ENCODE peak calls at places on chromosomes 11 and 22, in four cellular contexts. L is prostate gland, I is body of pancreas, H is H1. F is an unnamed sample.
A peak's percentile ranks its signal among the peaks of the same experiment; 100 is the strongest.

GRCh38 chr11:35236667-35237003 is 97.7 kb downstream of the CD44 start:
- DNase-seq in I (peak; percentile 18), H (no peak), L (no peak), F (no peak)

GRCh38 chr22:33188316-33188715 is 130.1 kb upstream of the SYN3 start:
- DNase-seq in L (no peak), H (no peak), I (no peak), F (no peak)

GRCh38 chr22:19086944-19087343 is 35.3 kb downstream of the DGCR2 start:
- DNase-seq in L (no peak), H (no peak), I (no peak), F (no peak)

GRCh38 chr11:112459001-112459400 is 198.3 kb upstream of the PLET1 start:
- DNase-seq in H (no peak), L (no peak), I (no peak), F (no peak)

GRCh38 chr11:116492600-116492999 is 280.2 kb downstream of the BUD13 start:
- DNase-seq in H (no peak), I (no peak), L (no peak), F (no peak)

GRCh38 chr11:111405551-111405950 is 26.5 kb upstream of the POU2AF1 start:
- DNase-seq in H (no peak), I (no peak), L (no peak), F (no peak)

GRCh38 chr11:12376259-12376971 is 956 bp upstream of the PARVA start:
- DNase-seq in L (no peak), H (no peak), I (peak; percentile 90), F (no peak)

GRCh38 chr11:69637601-69637955 is 3.4 kb upstream of the CCND1 start:
- DNase-seq in L (no peak), H (no peak), I (no peak), F (no peak)

GRCh38 chr11:83070044-83070877 is 1.4 kb downstream of the RAB30 start:
- DNase-seq in I (no peak), H (no peak), L (no peak), F (no peak)

GRCh38 chr22:45200862-45201511 is 37.3 kb downstream of the NUP50 start:
- DNase-seq in I (no peak), H (no peak), L (no peak), F (no peak)

GRCh38 chr11:65637794-65638317 is at the start of gene SIPA1:
- DNase-seq in I (peak; percentile 82), L (peak; percentile 52), H (peak; percentile 83), F (no peak)

GRCh38 chr11:65642014-65642671 is 4.2 kb downstream of the SIPA1 start:
- DNase-seq in I (no peak), L (no peak), H (no peak), F (no peak)

GRCh38 chr11:65641233-65642013 is 3.5 kb downstream of the SIPA1 start:
- DNase-seq in I (no peak), L (no peak), H (no peak), F (no peak)

GRCh38 chr11:65640483-65641207 is 2.7 kb downstream of the SIPA1 start:
- DNase-seq in H (no peak), L (no peak), I (peak; percentile 31), F (no peak)

DNA sequence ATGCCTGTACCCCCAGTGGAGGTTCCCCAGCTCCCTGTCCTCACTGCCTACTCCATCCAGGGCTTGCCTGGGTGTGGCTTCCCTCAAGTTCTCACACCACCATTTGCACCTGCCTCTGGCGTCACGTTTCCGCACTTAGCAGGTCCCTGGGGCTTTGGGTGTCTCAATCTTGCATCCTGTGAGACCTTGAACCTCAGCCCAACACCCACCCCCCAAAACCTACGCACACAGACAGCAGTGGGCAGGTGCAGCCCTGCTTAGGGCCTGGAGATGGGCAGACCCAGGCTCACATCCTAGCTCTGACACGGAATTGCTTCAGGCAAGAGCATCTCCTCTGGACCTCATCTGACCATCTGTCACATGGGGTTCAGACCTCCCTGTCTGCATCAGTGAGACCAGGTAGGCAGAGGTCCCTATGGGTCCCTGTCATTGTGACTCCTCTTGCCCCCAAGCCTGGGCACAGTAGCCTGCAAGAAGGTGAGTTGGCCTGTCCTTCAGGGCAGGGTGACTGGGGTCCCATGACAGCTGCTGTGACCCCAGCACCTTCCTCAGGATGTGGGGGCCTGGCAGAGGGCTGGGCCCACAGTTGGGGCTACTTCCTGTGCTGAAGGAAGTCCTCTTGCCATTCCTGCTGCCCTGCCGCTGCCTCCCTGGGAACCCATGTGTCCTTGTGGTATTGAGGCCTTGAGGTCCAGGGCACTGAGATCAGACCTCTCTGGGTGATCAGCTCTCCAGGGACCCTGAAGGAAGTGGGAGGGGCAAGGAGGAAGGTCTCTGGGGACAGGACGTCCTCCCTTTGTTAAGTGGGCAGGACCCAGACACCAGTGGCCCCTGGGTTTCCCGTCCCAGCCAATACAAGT is 2.0 kb downstream of the SIPA1 start:
- DNase-seq in L (no peak), H (no peak), I (no peak), F (peak; percentile 67)
- TF ChIP-seq POLR2A in L (no peak), H (no peak), I (no peak), F (no peak)

DNA sequence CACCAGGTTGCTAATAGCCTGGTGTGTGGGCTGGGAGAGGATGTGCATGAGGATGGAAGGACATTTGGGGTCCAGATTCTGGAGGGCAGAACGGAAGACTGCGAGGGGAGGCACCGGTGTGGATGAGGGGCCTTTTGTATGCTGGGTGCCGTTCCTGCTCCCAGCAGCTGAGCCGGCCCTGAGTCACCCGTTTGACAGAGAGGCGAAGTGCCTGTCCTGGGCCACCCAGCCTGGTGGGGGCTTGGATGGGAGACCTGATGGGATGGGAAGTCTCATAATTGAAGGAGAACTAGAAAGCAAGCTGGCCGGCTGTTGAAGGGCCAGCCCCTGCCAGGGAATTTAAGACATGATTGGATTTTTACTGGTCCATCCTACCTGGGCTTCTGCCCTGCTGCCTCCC is 10.8 kb downstream of the CACNA1I start:
- DNase-seq in H (no peak), I (no peak), L (no peak), F (no peak)
- H3K27me3 ChIP-seq in H (no peaks in the 10 kb centered on the region), I (no peaks in the 10 kb centered on the region), L (no peaks in the 10 kb centered on the region), F (peaks cover 50% of the 10 kb centered on the region)

DNA sequence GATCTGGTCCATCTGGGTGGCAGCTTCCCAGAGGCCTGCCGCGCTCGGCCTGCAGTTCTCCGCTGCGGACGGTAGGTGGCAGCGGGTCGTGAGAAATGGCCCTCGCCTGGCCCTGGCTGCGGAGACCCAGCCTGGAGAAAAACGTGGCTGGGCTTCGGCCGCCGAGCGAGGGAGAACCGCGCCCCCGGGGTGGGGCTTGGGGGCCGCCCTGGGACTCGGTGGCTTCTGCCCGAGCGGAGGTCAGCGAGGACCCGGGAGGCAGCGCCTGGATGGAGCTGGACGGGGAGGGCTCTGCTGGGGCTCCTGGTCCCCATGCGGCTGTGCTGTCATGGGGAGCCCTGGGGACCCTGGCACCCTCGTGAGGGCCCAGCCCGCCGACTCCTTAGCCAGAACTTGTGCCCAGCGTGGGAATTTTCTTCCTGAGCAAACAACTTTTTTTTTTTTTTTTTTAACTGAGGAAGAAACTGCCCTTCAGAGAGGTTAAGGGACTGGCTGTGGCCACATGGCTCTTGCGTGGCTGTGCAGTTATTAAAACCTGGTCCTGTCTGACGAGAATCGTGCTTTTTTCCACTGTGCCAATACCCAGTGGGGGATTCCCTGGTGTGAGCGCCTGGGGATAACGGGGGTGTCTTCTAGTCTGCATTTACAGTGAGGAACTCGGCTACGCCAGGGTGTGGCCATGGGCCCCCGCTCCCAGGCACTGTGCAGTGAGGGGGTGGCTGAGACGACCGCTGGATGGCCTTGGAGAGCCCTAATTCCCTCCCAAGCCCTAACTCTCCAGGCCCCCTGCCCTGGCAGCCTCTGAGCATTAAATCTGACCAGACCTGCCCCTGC is 535.6 kb downstream of the INSC start:
- DNase-seq in H (peak; percentile 86), I (peak; percentile 96), L (peak; percentile 89), F (no peak)
- H3K4me3 ChIP-seq in H (peak overlapping the region; percentile 24), I (no peak overlapping the region), L (peak overlapping the region; percentile 34), F (peak overlapping the region; percentile 27)

DNA sequence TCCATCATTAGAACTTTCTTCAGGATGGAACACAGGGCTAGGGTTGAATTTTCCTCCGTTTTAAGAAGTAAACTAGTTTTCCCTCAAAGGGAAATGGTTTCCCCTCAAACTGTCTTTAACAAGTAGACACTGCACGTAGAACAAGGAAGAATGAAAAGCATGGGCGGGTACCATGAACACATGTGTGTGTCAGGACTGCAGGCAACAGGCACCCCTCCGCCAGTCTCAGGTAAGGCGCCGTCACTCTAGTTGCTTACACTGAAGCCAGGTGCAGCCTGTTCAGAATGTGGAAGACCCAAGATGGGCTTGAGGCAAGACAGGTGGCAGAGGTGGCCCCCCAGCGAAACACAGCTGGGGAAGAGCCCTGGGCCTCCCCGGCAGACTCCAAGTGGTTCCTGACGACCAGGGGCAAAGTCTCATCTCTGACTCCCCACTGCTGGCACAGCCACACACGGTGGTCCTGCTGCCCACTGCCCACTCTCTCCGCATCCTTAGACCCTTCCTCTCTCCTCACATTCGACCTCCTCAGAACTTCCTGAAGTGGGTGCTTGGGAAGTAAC is 25.4 kb upstream of the MOB2 start:
- DNase-seq in I (no peak), H (no peak), L (no peak), F (no peak)
- TF ChIP-seq POLR2A in I (no peak), H (no peak), L (no peak), F (no peak)

DNA sequence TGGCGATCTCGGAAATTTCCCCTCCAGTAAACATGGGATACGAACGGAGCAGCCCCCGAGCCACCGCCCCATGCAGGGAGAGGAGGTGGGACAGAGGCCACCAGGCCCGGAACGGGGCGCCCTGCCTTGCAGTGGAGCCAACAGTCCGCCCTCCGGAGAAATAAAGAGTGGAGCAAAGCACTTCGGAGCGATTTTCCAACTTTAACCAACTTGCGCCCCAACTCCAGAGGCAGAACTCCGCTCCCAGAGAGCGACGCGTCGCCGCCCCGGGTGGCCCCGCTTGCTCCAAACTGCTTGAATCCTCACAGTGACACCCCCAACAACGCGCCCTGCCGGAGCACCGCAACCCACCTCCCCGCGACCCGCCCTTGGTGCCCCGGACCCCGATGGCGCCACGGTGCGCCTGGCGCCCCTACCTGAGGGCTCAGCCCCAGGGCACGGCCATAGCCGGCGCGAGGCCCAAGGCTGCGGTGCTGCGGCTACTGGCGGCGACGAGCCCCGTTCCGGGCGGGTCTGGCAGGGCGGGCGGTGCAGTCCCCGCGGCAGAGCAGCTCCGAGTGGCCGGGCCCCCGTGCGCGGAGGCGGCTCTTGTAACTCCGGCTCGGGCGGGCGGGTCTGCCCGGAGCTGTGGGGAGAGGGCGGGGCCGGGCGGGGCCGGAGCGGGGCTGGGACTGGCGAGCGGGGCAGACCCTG is at the start of gene AHNAK:
- DNase-seq in H (no peak), I (peak; percentile 80), L (peak; percentile 92), F (no peak)
- H3K27me3 ChIP-seq in H (peaks cover 66% of the 10 kb centered on the region), I (no peaks in the 10 kb centered on the region), L (no peaks in the 10 kb centered on the region), F (no peaks in the 10 kb centered on the region)

F was measured in esophagus squamous epithelium.